ENCODE peak calls at places on chromosomes 16 and 17, in nine cellular contexts. L, M, D, H, C, E, Q, Z and F are unnamed samples.

GRCh38 chr17:17063546-17064122 is 21.4 kb downstream of the MPRIP start:
- DNase-seq in D (no peak), H (peak; percentile 60), Z (peak; percentile 49), M (no peak), C (peak; percentile 59), Q (peak; percentile 18), E (peak; percentile 93), L (no peak), F (no peak)

GRCh38 chr17:73247728-73248127 is 14.0 kb downstream of the CPSF4L start:
- DNase-seq in D (no peak), E (no peak), M (no peak), L (no peak), H (no peak), Q (no peak), Z (no peak), C (no peak), F (no peak)

GRCh38 chr16:86980644-86981043 is 336.5 kb downstream of the C16orf95 start:
- DNase-seq in Z (no peak), Q (no peak), L (no peak), M (no peak), H (no peak), D (no peak), C (no peak), E (no peak), F (no peak)

GRCh38 chr17:57915980-57916757 is 39.0 kb downstream of the CUEDC1 start:
- DNase-seq in Z (no peak), D (no peak), H (no peak), E (peak; percentile 35), M (peak; percentile 55), L (no peak), Q (peak; percentile 87), C (no peak), F (no peak)

GRCh38 chr16:9049241-9049640 is 42.2 kb upstream of the HAPSTR1 start:
- DNase-seq in Z (peak; percentile 29), D (no peak), L (no peak), E (no peak), C (no peak), Q (no peak), H (no peak), M (no peak), F (no peak)

GRCh38 chr16:49528564-49529150 is 155.1 kb downstream of the C16orf78 start:
- DNase-seq in L (no peak), C (no peak), H (no peak), Z (no peak), E (no peak), D (no peak), M (no peak), Q (no peak), F (no peak)

GRCh38 chr17:49952209-49952911 is 16.6 kb upstream of the DLX4 start:
- DNase-seq in Z (peak; percentile 81), L (peak; percentile 84), D (peak; percentile 88), Q (peak; percentile 71), E (no peak), M (peak; percentile 95), C (peak; percentile 87), H (peak; percentile 78), F (peak; percentile 23)

GRCh38 chr16:87326151-87326571 is 9.0 kb upstream of the C16orf95 start:
- DNase-seq in H (no peak), L (no peak), E (no peak), Q (no peak), Z (no peak), D (no peak), M (no peak), C (no peak), F (no peak)

GRCh38 chr16:77223184-77223583 is 24.0 kb downstream of the SYCE1L start:
- DNase-seq in Q (peak; percentile 31), E (no peak), Z (no peak), H (no peak), L (no peak), C (no peak), D (no peak), M (peak; percentile 65), F (no peak)

GRCh38 chr17:2090804-2091534 is 36.1 kb downstream of the HIC1 start:
- DNase-seq in D (no peak), Q (no peak), C (peak; percentile 94), Z (peak; percentile 92), L (no peak), M (peak; percentile 65), E (no peak), H (peak; percentile 75), F (no peak)

GRCh38 chr17:45974916-45975630 is 24.0 kb upstream of the STH start:
- DNase-seq in Q (no peak), M (no peak), D (no peak), L (no peak), H (no peak), C (no peak), E (no peak), Z (no peak), F (no peak)

GRCh38 chr17:742147-742793 is 9.8 kb downstream of the GEMIN4 start:
- DNase-seq in M (no peak), C (no peak), L (no peak), D (no peak), H (no peak), Z (no peak), Q (no peak), E (no peak), F (no peak)

GRCh38 chr16:2212362-2213324 is 2.0 kb upstream of the BRICD5 start:
- DNase-seq in D (peak; percentile 43), Q (no peak), L (peak; percentile 39), E (no peak), C (no peak), H (no peak), Z (no peak), M (no peak), F (no peak)

GRCh38 chr16:55495616-55496289 is 13.1 kb upstream of the LPCAT2 start:
- DNase-seq in C (no peak), M (no peak), Q (no peak), L (peak; percentile 68), H (peak; percentile 6), D (no peak), E (no peak), Z (peak; percentile 22), F (no peak)

GRCh38 chr17:76755285-76755684 is 17.4 kb downstream of the MFSD11 start:
- DNase-seq in C (no peak), Q (no peak), H (no peak), D (no peak), L (no peak), Z (no peak), E (no peak), M (no peak), F (no peak)

GRCh38 chr17:77234695-77235094 is 93.9 kb downstream of the SEC14L1 start:
- DNase-seq in Z (no peak), M (no peak), C (no peak), L (no peak), H (no peak), E (no peak), D (no peak), Q (no peak), F (no peak)

GRCh38 chr17:45291170-45291805 is 25.5 kb downstream of the MAP3K14 start:
- DNase-seq in M (no peak), D (peak; percentile 34), Q (no peak), Z (no peak), C (no peak), H (peak; percentile 60), E (no peak), L (no peak), F (no peak)

GRCh38 chr16:46828943-46829342 is 2.0 kb downstream of the C16orf87 start:
- DNase-seq in H (no peak), D (no peak), L (no peak), M (no peak), C (no peak), E (no peak), Z (no peak), Q (no peak), F (no peak)

GRCh38 chr16:29662729-29663019 is 373 bp upstream of the SPN start:
- DNase-seq in M (no peak), E (no peak), C (no peak), Q (no peak), D (peak; percentile 88), H (no peak), L (no peak), Z (no peak), F (no peak)

GRCh38 chr17:69466905-69467630 is 52.6 kb downstream of the MAP2K6 start:
- DNase-seq in C (no peak), E (no peak), Q (no peak), D (no peak), M (no peak), H (no peak), L (no peak), Z (no peak), F (no peak)